ENCODE peak calls at places on chromosomes 3 and 15, in eight cellular contexts. M, P, J, L, E, W, I and H are unnamed samples.

GRCh38 chr3:152328841-152329240 is 60.1 kb downstream of the MBNL1 start:
- DNase-seq in M (no peak), P (no peak), J (no peak), L (peak; percentile 88), E (no peak), W (no peak), I (no peak), H (no peak)

GRCh38 chr15:40941528-40942336 is 11.5 kb upstream of the CHAC1 start:
- DNase-seq in M (peak; percentile 87), P (peak; percentile 95), J (peak; percentile 63), L (peak; percentile 73), E (peak; percentile 67), W (peak; percentile 95), I (peak; percentile 88), H (peak; percentile 88)

GRCh38 chr3:183378545-183378944 is 49.9 kb downstream of the MCF2L2 start:
- DNase-seq in M (no peak), P (no peak), J (no peak), L (no peak), E (no peak), W (no peak), I (no peak), H (no peak)

GRCh38 chr15:94844533-94845390 is 613.4 kb downstream of the MCTP2 start:
- DNase-seq in M (peak; percentile 79), P (peak; percentile 88), J (no peak), L (no peak), E (no peak), W (peak; percentile 76), I (peak; percentile 75), H (peak; percentile 80)

GRCh38 chr3:122533931-122534334 is 19.2 kb upstream of the KPNA1 start:
- DNase-seq in M (no peak), P (no peak), J (no peak), L (peak; percentile 87), E (no peak), W (no peak), I (no peak), H (no peak)

GRCh38 chr3:63954182-63954581 is 42.0 kb upstream of the SCAANT1 start:
- DNase-seq in M (no peak), P (no peak), J (no peak), L (peak; percentile 48), E (no peak), W (no peak), I (no peak), H (no peak)

GRCh38 chr3:56831572-56831971 is 29.8 kb upstream of the ARHGEF3 start:
- DNase-seq in M (no peak), P (no peak), J (no peak), L (no peak), E (no peak), W (no peak), I (no peak), H (no peak)

GRCh38 chr3:143036557-143036956 is 35.2 kb downstream of the U2SURP start:
- DNase-seq in M (no peak), P (no peak), J (no peak), L (no peak), E (no peak), W (no peak), I (no peak), H (no peak)

GRCh38 chr3:45647148-45647619 is 42.0 kb upstream of the SACM1L start:
- DNase-seq in M (no peak), P (no peak), J (no peak), L (peak; percentile 94), E (no peak), W (no peak), I (no peak), H (no peak)

GRCh38 chr15:40340038-40340739 is 550 bp downstream of the CCDC9B start:
- DNase-seq in M (peak; percentile 92), P (no peak), J (no peak), L (peak; percentile 73), E (no peak), W (no peak), I (peak; percentile 94), H (peak; percentile 85)

GRCh38 chr3:50201573-50202315 is 3.3 kb upstream of the SLC38A3 start:
- DNase-seq in M (no peak), P (no peak), J (no peak), L (no peak), E (no peak), W (no peak), I (no peak), H (no peak)

GRCh38 chr3:183527421-183527979 is 28.0 kb downstream of the KLHL6 start:
- DNase-seq in M (no peak), P (no peak), J (no peak), L (no peak), E (peak; percentile 57), W (no peak), I (no peak), H (no peak)

GRCh38 chr15:25787855-25788521 is 75.1 kb downstream of the ATP10A start:
- DNase-seq in M (peak; percentile 53), P (peak; percentile 59), J (no peak), L (peak; percentile 63), E (no peak), W (no peak), I (no peak), H (no peak)

GRCh38 chr15:92634046-92634445 is 21.5 kb downstream of the FAM174B start:
- DNase-seq in M (no peak), P (peak; percentile 28), J (no peak), L (no peak), E (no peak), W (no peak), I (no peak), H (no peak)

GRCh38 chr15:98855067-98855814 is 152.4 kb downstream of the PGPEP1L start:
- DNase-seq in M (no peak), P (no peak), J (no peak), L (no peak), E (no peak), W (no peak), I (no peak), H (no peak)
- H3K4me1 ChIP-seq in M (peaks cover 35% of the 10 kb centered on the region), P (peaks cover 50% of the 10 kb centered on the region), J (peaks cover 19% of the 10 kb centered on the region), L (peaks cover 46% of the 10 kb centered on the region), E (peaks cover 16% of the 10 kb centered on the region), W (peaks cover 54% of the 10 kb centered on the region), I (peaks cover 26% of the 10 kb centered on the region), H (peaks cover 26% of the 10 kb centered on the region)

GRCh38 chr3:185648396-185648795 is 62.3 kb downstream of the SENP2 start:
- DNase-seq in M (no peak), P (no peak), J (no peak), L (no peak), E (no peak), W (no peak), I (no peak), H (no peak)

GRCh38 chr3:185651971-185652370 is 65.9 kb downstream of the SENP2 start:
- DNase-seq in M (no peak), P (no peak), J (no peak), L (no peak), E (no peak), W (no peak), I (no peak), H (no peak)

GRCh38 chr3:185647134-185647879 is 61.2 kb downstream of the SENP2 start:
- DNase-seq in M (no peak), P (no peak), J (no peak), L (no peak), E (no peak), W (no peak), I (no peak), H (no peak)

GRCh38 chr3:185647880-185648210 is 61.8 kb downstream of the SENP2 start:
- DNase-seq in M (no peak), P (no peak), J (no peak), L (no peak), E (no peak), W (no peak), I (no peak), H (no peak)

GRCh38 chr3:185649414-185649813 is 63.3 kb downstream of the SENP2 start:
- DNase-seq in M (no peak), P (no peak), J (no peak), L (no peak), E (no peak), W (no peak), I (no peak), H (no peak)
- H3K36me3 ChIP-seq in M (no peaks in the 10 kb centered on the region), P (no peaks in the 10 kb centered on the region), J (no peaks in the 10 kb centered on the region), L (peaks cover 77% of the 10 kb centered on the region), E (peaks cover 17% of the 10 kb centered on the region), W (no peaks in the 10 kb centered on the region), I (no peaks in the 10 kb centered on the region), H (no peaks in the 10 kb centered on the region)

GRCh38 chr15:91553455-91553854 is 300.1 kb upstream of the SLCO3A1 start:
- DNase-seq in M (no peak), P (no peak), J (no peak), L (no peak), E (no peak), W (peak; percentile 14), I (no peak), H (no peak)

GRCh38 chr15:91559066-91559465 is 294.4 kb upstream of the SLCO3A1 start:
- DNase-seq in M (no peak), P (no peak), J (no peak), L (no peak), E (no peak), W (no peak), I (no peak), H (no peak)

GRCh38 chr15:91549581-91549980 is 303.9 kb upstream of the SLCO3A1 start:
- DNase-seq in M (no peak), P (no peak), J (no peak), L (no peak), E (no peak), W (no peak), I (no peak), H (no peak)

GRCh38 chr15:91552555-91552954 is 301.0 kb upstream of the SLCO3A1 start:
- DNase-seq in M (no peak), P (no peak), J (no peak), L (no peak), E (no peak), W (no peak), I (no peak), H (no peak)

GRCh38 chr15:91555307-91555706 is 298.2 kb upstream of the SLCO3A1 start:
- DNase-seq in M (no peak), P (no peak), J (no peak), L (peak; percentile 19), E (no peak), W (no peak), I (no peak), H (no peak)
- H3K4me1 ChIP-seq in M (no peaks in the 10 kb centered on the region), P (no peaks in the 10 kb centered on the region), J (no peaks in the 10 kb centered on the region), L (no peaks in the 10 kb centered on the region), E (no peaks in the 10 kb centered on the region), W (peaks cover 14% of the 10 kb centered on the region), I (no peaks in the 10 kb centered on the region), H (no peaks in the 10 kb centered on the region)

DNA sequence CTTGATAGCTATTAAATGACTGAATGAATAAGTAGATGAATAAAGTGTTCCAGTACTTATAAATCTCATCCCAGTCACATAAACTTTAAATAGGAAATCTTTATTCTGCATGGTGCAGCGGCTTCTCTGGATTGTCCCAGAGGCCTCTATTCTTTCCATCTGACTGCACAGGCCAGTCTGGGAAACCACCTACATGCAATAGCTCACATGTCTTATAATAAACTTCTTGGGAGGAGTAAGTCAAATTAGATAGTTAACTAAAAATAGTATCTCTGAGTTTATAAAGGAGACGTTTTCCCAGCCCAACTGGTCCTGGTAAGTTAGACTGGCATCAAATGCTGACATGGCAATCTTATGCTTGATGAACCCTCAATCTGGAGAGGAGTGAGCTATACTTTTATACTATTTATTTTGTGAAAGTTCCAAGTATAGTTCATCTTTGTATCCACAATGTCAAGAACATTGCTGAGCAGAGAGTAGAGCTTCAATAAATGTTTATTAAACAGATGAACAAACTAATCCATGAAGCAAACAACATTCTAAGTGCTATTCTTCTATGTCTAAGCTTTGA is 417.6 kb downstream of the TIGIT start:
- DNase-seq in M (no peak), P (no peak), J (no peak), L (no peak), E (no peak), W (no peak), I (no peak), H (no peak)
- H3K36me3 ChIP-seq in M (no peaks in the 10 kb centered on the region), P (no peaks in the 10 kb centered on the region), J (no peaks in the 10 kb centered on the region), L (no peaks in the 10 kb centered on the region), E (no peaks in the 10 kb centered on the region), W (no peaks in the 10 kb centered on the region), I (no peaks in the 10 kb centered on the region), H (no peaks in the 10 kb centered on the region)